ENCODE peak calls at places on chromosome 17, in four cellular contexts. C is MCF 10A, P is fibroblast of the aortic adventitia, J is B cell. Q is an unnamed sample.

GRCh38 chr17:43787728-43788127 is 7.5 kb downstream of the CFAP97D1 start:
- DNase-seq in C (no peak), P (no peak), J (no peak), Q (no peak)

GRCh38 chr17:38861399-38861843 is 7.9 kb upstream of the RPL23 start:
- DNase-seq in C (no peak), J (no peak), P (peak), Q (no peak)

GRCh38 chr17:15981646-15982580 is 17.6 kb downstream of the ZSWIM7 start:
- DNase-seq in J (no peak), P (peak), C (peak), Q (no peak)

GRCh38 chr17:82734987-82735866 is at the start of gene FN3K:
- DNase-seq in C (no peak), P (peak), J (no peak), Q (peak)

GRCh38 chr17:1180958-1181768 is 1.4 kb upstream of the ABR start:
- DNase-seq in P (no peak), C (no peak), J (peak), Q (no peak)

GRCh38 chr17:48471807-48472484 is 41.9 kb upstream of the SKAP1 start:
- DNase-seq in J (no peak), P (no peak), C (no peak), Q (no peak)

GRCh38 chr17:57930239-57930638 is 25.0 kb downstream of the CUEDC1 start:
- DNase-seq in J (no peak), C (no peak), P (no peak), Q (no peak)

GRCh38 chr17:29048440-29049360 is 5.8 kb downstream of the PIPOX start:
- DNase-seq in C (no peak), P (no peak), J (no peak), Q (no peak)

GRCh38 chr17:83180996-83181481 is 101.6 kb downstream of the METRNL start:
- DNase-seq in J (no peak), P (no peak), C (no peak), Q (no peak)

GRCh38 chr17:42221886-42222745 is 27.8 kb upstream of the GHDC start:
- DNase-seq in J (peak), C (peak), P (peak), Q (peak)

GRCh38 chr17:59425085-59425901 is 93.8 kb downstream of the YPEL2 start:
- DNase-seq in J (no peak), C (no peak), P (peak), Q (no peak)

GRCh38 chr17:57890857-57891232 is 41.0 kb upstream of the MRPS23 start:
- DNase-seq in P (no peak), C (no peak), J (no peak), Q (no peak)

GRCh38 chr17:73639322-73639721 is 4.9 kb downstream of the SDK2 start:
- DNase-seq in J (no peak), P (no peak), C (no peak), Q (no peak)

GRCh38 chr17:32504166-32504990 is 17.6 kb downstream of the CDK5R1 start:
- DNase-seq in J (no peak), P (no peak), C (peak), Q (no peak)
- TF ChIP-seq CTCF in J (no peak), P (no peak), C (no peak), Q (no peak)

GRCh38 chr17:79104898-79105600 is 30.4 kb downstream of the ENGASE start:
- DNase-seq in C (no peak), P (no peak), J (no peak), Q (no peak)
- TF ChIP-seq CTCF in C (no peak), P (no peak), J (no peak), Q (no peak)

GRCh38 chr17:2410951-2411350 is 10.1 kb upstream of the MNT start:
- DNase-seq in J (no peak), P (no peak), C (no peak), Q (no peak)

GRCh38 chr17:2414665-2415064 is 13.8 kb upstream of the MNT start:
- DNase-seq in C (no peak), P (no peak), J (no peak), Q (no peak)

GRCh38 chr17:2416010-2416734 is 15.3 kb upstream of the MNT start:
- DNase-seq in C (peak), P (peak), J (peak), Q (peak)

GRCh38 chr17:2415081-2415480 is 14.2 kb upstream of the MNT start:
- DNase-seq in J (no peak), P (no peak), C (no peak), Q (no peak)

GRCh38 chr17:2412561-2413021 is 11.7 kb upstream of the MNT start:
- DNase-seq in P (peak), J (no peak), C (no peak), Q (no peak)
- TF ChIP-seq CTCF in P (peak), J (no peak), C (no peak), Q (no peak)

GRCh38 chr17:74647871-74648672 is 24.5 kb upstream of the CD300E start:
- DNase-seq in C (no peak), P (no peak), J (no peak), Q (no peak)

GRCh38 chr17:74645010-74645409 is 21.5 kb upstream of the CD300E start:
- DNase-seq in P (no peak), C (no peak), J (no peak), Q (no peak)

GRCh38 chr17:74644419-74644818 is 20.9 kb upstream of the CD300E start:
- DNase-seq in P (no peak), J (no peak), C (no peak), Q (no peak)

GRCh38 chr17:74643826-74644225 is 20.3 kb upstream of the CD300E start:
- DNase-seq in J (no peak), C (no peak), P (no peak), Q (no peak)

DNA sequence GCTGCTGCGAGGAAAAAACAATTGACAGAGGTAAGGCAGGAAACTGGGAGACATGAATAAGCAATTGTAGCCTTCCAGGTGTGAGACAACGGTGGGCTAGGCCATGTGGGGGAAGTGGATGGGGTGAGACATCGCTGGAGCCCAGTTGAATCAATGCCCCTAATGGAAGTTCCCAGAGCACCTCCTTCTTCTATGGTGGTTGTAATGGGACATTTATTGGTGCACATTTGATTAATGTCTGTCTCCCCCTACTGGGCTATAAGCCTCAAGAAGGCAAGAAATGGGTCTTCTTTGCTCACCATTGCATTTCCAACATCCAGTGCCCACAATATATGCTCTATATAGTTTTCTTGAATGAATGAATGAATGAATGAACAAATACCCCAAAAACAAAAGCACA is 22.7 kb upstream of the CD300E start:
- DNase-seq in P (no peak), J (no peak), C (peak), Q (no peak)
- TF ChIP-seq CTCF in P (no peak), J (peak), C (peak), Q (peak)